ENCODE peak calls at places on chromosome 4, in eight cellular contexts. I is upper lobe of left lung, N is GM12878, E is transverse colon, X is gastrocnemius medialis, W is A549, G is heart left ventricle, B is uterus. A is an unnamed sample. For H3K4me1, the result is how much of the 10 kb centered on the place peaks cover.

GRCh38 chr4:19309365-19309764 is 942.3 kb upstream of the SLIT2 start:
- DNase-seq in I (no peak), N (no peak), E (no peak), X (no peak), W (no peak), G (no peak), B (no peak), A (no peak)

GRCh38 chr4:151951727-151952078 is 190.9 kb upstream of the GATB start:
- DNase-seq in I (no peak), N (no peak), E (no peak), X (no peak), W (no peak), G (no peak), B (no peak), A (no peak)

GRCh38 chr4:72376901-72377300 is 192.1 kb downstream of the ADAMTS3 start:
- DNase-seq in I (no peak), N (no peak), E (no peak), X (no peak), W (no peak), G (no peak), B (no peak), A (no peak)

GRCh38 chr4:179110356-179110755 is 1668.1 kb upstream of the AGA start:
- DNase-seq in I (no peak), N (no peak), E (no peak), X (no peak), W (no peak), G (no peak), B (no peak), A (no peak)

GRCh38 chr4:112823631-112824030 is 186.7 kb downstream of the LARP7 start:
- DNase-seq in I (no peak), N (no peak), E (no peak), X (no peak), W (no peak), G (no peak), B (no peak), A (no peak)

GRCh38 chr4:120096508-120097297 is 30.1 kb upstream of the MAD2L1 start:
- DNase-seq in I (no peak), N (no peak), E (no peak), X (no peak), W (no peak), G (no peak), B (no peak), A (no peak)

GRCh38 chr4:14294611-14295010 is 667.1 kb upstream of the BOD1L1 start:
- DNase-seq in I (no peak), N (no peak), E (no peak), X (no peak), W (no peak), G (no peak), B (no peak), A (no peak)

GRCh38 chr4:38128478-38129451 is 168.6 kb downstream of the PTTG2 start:
- DNase-seq in I (no peak), N (peak), E (peak), X (no peak), W (no peak), G (no peak), B (no peak), A (no peak)

GRCh38 chr4:81922271-81922775 is 450.6 kb upstream of the RASGEF1B start:
- DNase-seq in I (no peak), N (no peak), E (no peak), X (no peak), W (no peak), G (no peak), B (no peak), A (no peak)

GRCh38 chr4:112231779-112232713 is at the start of gene AP1AR:
- DNase-seq in I (peak), N (peak), E (peak), X (peak), W (peak), G (peak), B (peak), A (peak)

GRCh38 chr4:177380730-177381287 is 61.4 kb downstream of the AGA start:
- DNase-seq in I (peak), N (no peak), E (no peak), X (no peak), W (peak), G (no peak), B (no peak), A (no peak)

GRCh38 chr4:87543835-87544461 is 14.8 kb upstream of the SPARCL1 start:
- DNase-seq in I (no peak), N (no peak), E (no peak), X (no peak), W (peak), G (peak), B (peak), A (peak)

GRCh38 chr4:66564901-66565648 is 894.8 kb upstream of the EPHA5 start:
- DNase-seq in I (no peak), N (no peak), E (no peak), X (no peak), W (no peak), G (no peak), B (no peak), A (no peak)

GRCh38 chr4:10273030-10273429 is 156.4 kb upstream of the WDR1 start:
- DNase-seq in I (no peak), N (no peak), E (no peak), X (no peak), W (no peak), G (no peak), B (no peak), A (no peak)

GRCh38 chr4:88017516-88018302 is 10.3 kb downstream of the PKD2 start:
- DNase-seq in I (no peak), N (no peak), E (no peak), X (peak), W (peak), G (peak), B (peak), A (no peak)

GRCh38 chr4:151202381-151202780 is 74.6 kb upstream of the PRSS48 start:
- DNase-seq in I (no peak), N (no peak), E (no peak), X (no peak), W (no peak), G (no peak), B (no peak), A (no peak)

GRCh38 chr4:82984459-82984858 is 26.2 kb downstream of the LIN54 start:
- DNase-seq in I (no peak), N (no peak), E (no peak), X (no peak), W (peak), G (no peak), B (no peak), A (no peak)

GRCh38 chr4:128986019-128986418 is 107.3 kb downstream of the SCLT1 start:
- DNase-seq in I (no peak), N (no peak), E (no peak), X (no peak), W (no peak), G (no peak), B (no peak), A (no peak)

GRCh38 chr4:181796502-181796901 is 446.7 kb upstream of the TENM3 start:
- DNase-seq in I (no peak), N (no peak), E (no peak), X (no peak), W (no peak), G (no peak), B (no peak), A (no peak)

GRCh38 chr4:77600521-77601451 is 4.8 kb upstream of the CXCL13 start:
- DNase-seq in I (no peak), N (no peak), E (peak), X (no peak), W (peak), G (no peak), B (no peak), A (no peak)

GRCh38 chr4:143358923-143359694 is 22.4 kb downstream of the GAB1 start:
- DNase-seq in I (no peak), N (no peak), E (peak), X (no peak), W (no peak), G (peak), B (no peak), A (no peak)

GRCh38 chr4:6419452-6420028 is 52.9 kb downstream of the PPP2R2C start:
- DNase-seq in I (no peak), N (no peak), E (no peak), X (no peak), W (no peak), G (no peak), B (peak), A (no peak)

GRCh38 chr4:172962564-172963353 is 205.9 kb upstream of the GALNT7 start:
- DNase-seq in I (no peak), N (no peak), E (peak), X (peak), W (peak), G (no peak), B (peak), A (no peak)

GRCh38 chr4:158314756-158315487 is 104.6 kb downstream of the TMEM144 start:
- DNase-seq in I (no peak), N (no peak), E (no peak), X (no peak), W (peak), G (no peak), B (no peak), A (no peak)

GRCh38 chr4:128566688-128567087 is 242.8 kb upstream of the JADE1 start:
- DNase-seq in I (no peak), N (no peak), E (no peak), X (no peak), W (no peak), G (no peak), B (no peak), A (no peak)

GRCh38 chr4:41369680-41370079 is 113.0 kb downstream of the UCHL1 start:
- DNase-seq in I (no peak), N (no peak), E (no peak), X (peak), W (no peak), G (peak), B (no peak), A (no peak)

GRCh38 chr4:15714616-15715015 is 11.8 kb downstream of the BST1 start:
- DNase-seq in I (no peak), N (no peak), E (no peak), X (no peak), W (no peak), G (peak), B (no peak), A (no peak)

GRCh38 chr4:94545296-94545695 is 93.6 kb downstream of the PDLIM5 start:
- DNase-seq in I (no peak), N (no peak), E (no peak), X (no peak), W (no peak), G (no peak), B (no peak), A (no peak)

GRCh38 chr4:145881991-145882390 is 56.6 kb downstream of the ZNF827 start:
- DNase-seq in I (no peak), N (no peak), E (peak), X (no peak), W (no peak), G (no peak), B (no peak), A (no peak)

GRCh38 chr4:133869486-133869885 is 332.1 kb downstream of the PABPC4L start:
- DNase-seq in I (no peak), N (no peak), E (no peak), X (no peak), W (no peak), G (no peak), B (no peak), A (no peak)

DNA sequence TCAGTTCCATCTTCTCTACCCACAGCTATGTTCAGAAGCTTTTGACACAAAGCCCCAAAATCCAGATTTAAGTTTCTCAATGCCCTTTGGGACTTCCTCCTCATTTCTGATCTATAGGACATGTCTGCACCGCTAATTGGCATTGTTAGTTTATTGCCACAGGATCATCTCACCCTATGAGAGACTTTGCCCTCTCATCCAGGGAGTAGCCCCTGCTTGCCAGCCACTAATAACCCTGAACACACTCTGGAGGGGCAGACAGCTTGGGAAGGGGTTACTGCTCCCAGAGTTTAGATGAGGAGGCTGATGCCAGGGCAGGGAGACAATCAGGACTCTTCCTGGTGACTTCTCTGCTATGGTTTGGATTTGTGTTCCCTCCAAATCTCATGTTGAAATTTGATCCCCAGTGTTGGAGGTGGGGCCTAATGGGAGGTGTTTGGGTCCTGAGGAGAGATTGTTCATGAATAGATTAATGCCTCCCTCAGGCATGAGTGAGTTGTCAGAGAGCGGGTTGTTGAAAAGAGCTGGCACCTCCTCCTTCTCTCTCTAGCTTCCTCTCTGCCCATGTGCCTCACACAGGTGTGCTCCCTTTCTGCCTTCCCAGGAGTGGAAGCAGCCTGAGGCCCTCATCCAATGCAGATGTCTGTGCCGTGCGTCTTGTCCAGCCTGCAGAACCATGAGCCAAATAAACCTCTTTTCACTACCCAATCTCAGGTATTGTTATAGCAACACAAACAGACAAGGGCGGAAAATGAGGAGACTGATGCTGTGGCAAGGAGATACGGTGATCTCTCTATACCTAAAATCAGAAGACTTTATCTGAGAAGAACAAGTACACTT is 3.6 kb upstream of the SCARB2 start:
- DNase-seq in I (no peak), N (no peak), E (no peak), X (no peak), W (no peak), G (no peak), B (no peak), A (no peak)
- H3K4me1 ChIP-seq in I (under half), N (under half), E (under half), X (half or more), W (under half), G (under half), B (under half), A (under half)

DNA sequence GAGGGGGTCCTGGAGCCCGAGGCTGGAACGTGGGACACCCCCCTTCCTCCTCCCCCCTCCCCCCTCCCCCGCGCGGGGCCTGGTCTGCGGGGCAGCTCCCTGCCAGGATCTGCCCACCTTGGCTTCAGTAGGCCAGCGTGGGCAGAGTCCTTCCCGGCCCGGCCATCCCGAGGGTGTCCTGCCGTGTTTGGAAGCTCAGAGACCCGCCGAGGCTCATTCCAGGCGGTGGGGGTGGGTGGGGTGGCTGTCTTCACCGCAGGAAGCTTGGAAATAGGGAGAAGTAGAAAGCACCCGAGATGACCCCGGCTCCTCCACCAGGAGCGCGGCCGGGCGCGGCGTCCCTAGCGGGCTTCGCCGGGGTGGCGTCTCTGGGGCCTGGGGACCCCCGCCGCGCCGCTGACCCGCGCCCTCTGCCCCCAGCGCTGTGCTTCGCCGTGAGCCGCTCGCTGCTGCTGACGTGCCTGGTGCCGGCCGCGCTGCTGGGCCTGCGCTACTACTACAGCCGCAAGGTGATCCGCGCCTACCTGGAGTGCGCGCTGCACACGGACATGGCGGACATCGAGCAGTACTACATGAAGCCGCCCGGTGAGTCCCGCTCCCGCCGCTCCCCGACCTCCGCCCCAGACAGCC is 1.6 kb downstream of the NAT8L start:
- DNase-seq in I (peak), N (no peak), E (peak), X (no peak), W (no peak), G (no peak), B (no peak), A (no peak)
- H3K4me3 ChIP-seq in I (no peak), N (no peak), E (no peak), X (no peak), W (peak), G (no peak), B (no peak), A (peak)

GRCh38 chr4:108650212-108651067 is at the start of gene OSTC:
- DNase-seq in I (peak), N (peak), E (peak), X (peak), W (peak), G (peak), B (peak), A (peak)
- TF ChIP-seq POLR2A in I (no peak), N (peak), E (peak), X (peak), W (peak), G (peak), B (peak), A (peak)

DNA sequence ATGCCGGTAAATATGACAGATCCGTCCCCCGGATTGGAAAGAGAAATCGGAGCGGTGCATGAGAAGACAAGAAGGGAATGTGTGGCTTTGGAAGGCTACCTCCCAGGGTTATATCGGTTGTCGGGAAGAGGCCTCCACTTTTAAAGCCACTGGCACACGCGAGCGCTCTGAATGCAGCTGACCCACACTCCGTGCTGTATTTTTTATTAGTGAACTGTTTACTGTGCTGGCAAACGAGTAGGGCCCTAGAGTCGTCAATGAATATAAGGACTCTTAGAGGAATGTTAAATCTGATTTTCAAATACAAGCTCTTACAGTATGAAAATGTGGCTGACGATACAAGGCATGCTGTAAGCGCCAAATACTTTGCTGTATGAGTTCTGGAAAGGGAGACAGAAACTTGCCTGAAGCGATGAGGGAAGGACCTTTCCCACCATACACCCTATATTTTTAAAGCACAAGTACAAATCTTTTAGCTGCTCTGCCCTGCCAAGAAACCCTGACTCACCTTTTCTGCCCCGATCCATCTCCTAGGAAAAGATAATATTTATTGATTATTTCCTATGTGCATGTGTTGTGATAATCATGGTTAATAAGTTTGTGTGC is 15.8 kb upstream of the RUFY3 start:
- DNase-seq in I (no peak), N (no peak), E (no peak), X (no peak), W (no peak), G (no peak), B (no peak), A (no peak)
- H3K4me1 ChIP-seq in I (under half), N (under half), E (under half), X (under half), W (under half), G (under half), B (under half), A (under half)

A was measured in esophagus muscularis mucosa.